ENCODE peak calls at places on chromosomes 7 and 10, in four cellular contexts. S, Y, N and X are unnamed samples.

GRCh38 chr7:46363688-46364087 is 442.6 kb upstream of the IGFBP3 start:
- DNase-seq in S (no peak), Y (no peak), N (no peak), X (no peak)

GRCh38 chr7:138097064-138097741 is 20.9 kb downstream of the AKR1D1 start:
- DNase-seq in S (no peak), Y (no peak), N (no peak), X (no peak)

GRCh38 chr10:111281516-111281915 is 204.7 kb downstream of the ADRA2A start:
- DNase-seq in S (no peak), Y (no peak), N (no peak), X (peak; percentile 13)

GRCh38 chr7:151518105-151518780 is 1.5 kb downstream of the RHEB start:
- DNase-seq in S (peak; percentile 73), Y (peak; percentile 73), N (peak; percentile 85), X (no peak)

GRCh38 chr10:102615361-102615760 is 28.9 kb upstream of the TRIM8 start:
- DNase-seq in S (no peak), Y (no peak), N (peak; percentile 73), X (no peak)

GRCh38 chr10:129963831-129964501 is at the start of gene EBF3:
- DNase-seq in S (peak; percentile 97), Y (peak; percentile 65), N (peak; percentile 95), X (peak; percentile 89)

GRCh38 chr7:8063706-8064297 is 95.2 kb downstream of the GLCCI1 start:
- DNase-seq in S (no peak), Y (no peak), N (no peak), X (no peak)

GRCh38 chr10:101301111-101301731 is 52.7 kb upstream of the BTRC start:
- DNase-seq in S (no peak), Y (peak; percentile 27), N (peak; percentile 79), X (no peak)

GRCh38 chr10:121823993-121824463 is 103.8 kb downstream of the ATE1 start:
- DNase-seq in S (peak; percentile 9), Y (no peak), N (no peak), X (no peak)

GRCh38 chr10:114704720-114705119 is 46.6 kb upstream of the ABLIM1 start:
- DNase-seq in S (no peak), Y (no peak), N (no peak), X (no peak)

GRCh38 chr7:125122225-125122624 is 192.6 kb upstream of the POT1 start:
- DNase-seq in S (no peak), Y (no peak), N (no peak), X (no peak)

GRCh38 chr7:79091011-79091410 is 362.5 kb downstream of the MAGI2 start:
- DNase-seq in S (no peak), Y (no peak), N (no peak), X (no peak)

GRCh38 chr7:77697535-77697831 is 1.2 kb downstream of the RSBN1L start:
- DNase-seq in S (peak; percentile 74), Y (no peak), N (peak; percentile 65), X (peak; percentile 26)

GRCh38 chr7:32163141-32163806 is 93.1 kb upstream of the PDE1C start:
- DNase-seq in S (peak; percentile 79), Y (no peak), N (peak; percentile 55), X (peak; percentile 23)

GRCh38 chr7:129417073-129417472 is 17.2 kb upstream of the STRIP2 start:
- DNase-seq in S (no peak), Y (no peak), N (no peak), X (no peak)

GRCh38 chr10:118484152-118484871 is 111.1 kb downstream of the PRLHR start:
- DNase-seq in S (no peak), Y (no peak), N (no peak), X (no peak)

DNA sequence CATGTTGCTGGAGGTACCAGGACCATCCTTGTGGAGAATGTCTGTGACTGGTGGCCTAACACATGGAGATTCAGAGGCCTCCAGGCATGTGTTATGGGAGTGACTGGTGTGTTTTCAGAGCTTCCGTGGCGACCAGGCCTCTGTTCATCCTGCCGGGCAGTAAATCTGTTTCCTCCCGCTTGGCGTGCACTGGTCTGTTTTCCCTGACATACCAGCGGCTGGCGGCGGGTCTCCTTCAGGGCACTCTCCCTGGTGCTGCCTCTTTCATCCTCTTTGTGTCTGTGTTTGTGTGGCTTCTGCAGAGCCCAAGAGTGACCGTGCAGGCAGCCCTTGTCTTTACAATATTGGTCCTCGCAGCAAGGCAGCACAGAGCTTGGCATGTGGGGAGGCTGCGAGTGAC is 385.1 kb upstream of the MKI67 start:
- DNase-seq in S (no peak), Y (no peak), N (no peak), X (no peak)
- H3K9me3 ChIP-seq in S (no peaks in the 10 kb centered on the region), Y (no peaks in the 10 kb centered on the region), N (no peaks in the 10 kb centered on the region), X (no peaks in the 10 kb centered on the region)

DNA sequence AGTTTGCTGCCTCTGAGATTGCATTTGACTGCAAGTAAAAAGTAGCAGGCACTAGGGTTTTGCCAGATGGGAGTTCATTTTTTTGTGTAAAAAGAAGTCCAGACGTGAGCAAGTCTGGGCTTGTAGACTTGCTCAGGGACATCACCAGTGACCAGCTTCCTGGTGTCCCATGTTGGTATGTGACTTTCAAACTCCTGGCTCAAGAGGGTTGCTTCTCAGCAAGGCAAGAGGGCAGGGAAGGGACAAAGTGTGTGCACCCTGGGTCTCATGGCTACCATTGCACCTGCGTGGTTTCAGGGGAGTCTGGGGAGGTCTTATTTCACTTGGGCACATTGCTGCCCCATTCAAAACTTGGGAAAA is 79.3 kb upstream of the ZNF716 start:
- DNase-seq in S (no peak), Y (no peak), N (no peak), X (no peak)
- H3K9me3 ChIP-seq in S (no peaks in the 10 kb centered on the region), Y (no peaks in the 10 kb centered on the region), N (no peaks in the 10 kb centered on the region), X (no peaks in the 10 kb centered on the region)

DNA sequence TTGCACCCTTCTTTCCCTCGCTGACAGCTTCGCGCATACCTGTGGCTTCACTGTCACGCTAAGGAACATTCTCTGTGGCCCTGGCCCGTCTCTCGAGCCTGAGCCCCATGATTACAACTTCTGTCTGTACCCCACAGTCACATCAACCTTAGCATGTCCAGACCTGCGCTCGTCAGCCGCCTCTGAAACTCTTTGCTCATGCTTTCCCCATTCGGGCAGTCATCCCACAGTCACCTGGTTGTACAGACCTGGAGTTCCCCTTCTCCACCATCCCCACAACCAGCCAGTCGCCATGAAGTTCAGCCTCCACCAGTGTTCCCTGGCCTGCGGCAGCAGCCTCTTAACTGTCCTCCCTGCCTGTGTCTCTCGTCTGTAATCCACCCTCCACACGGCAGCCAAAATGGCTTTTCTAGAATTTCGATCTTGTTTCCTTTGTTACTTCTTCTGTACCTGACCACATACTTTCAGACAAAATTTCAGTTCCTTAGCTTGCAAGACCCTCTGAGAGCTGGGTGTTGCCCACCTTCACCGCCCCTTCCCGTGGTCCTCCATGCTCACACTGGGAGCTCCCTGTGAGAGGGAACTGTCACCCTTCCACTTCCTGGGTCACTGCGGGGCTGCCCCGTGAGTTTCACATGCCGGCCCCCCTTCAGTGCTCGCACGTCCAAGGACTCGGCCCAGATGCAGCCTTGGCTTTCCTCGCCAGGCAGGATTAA is 229.2 kb downstream of the CELF2 start:
- DNase-seq in S (no peak), Y (no peak), N (no peak), X (no peak)
- H3K9me3 ChIP-seq in S (no peaks in the 10 kb centered on the region), Y (no peaks in the 10 kb centered on the region), N (no peaks in the 10 kb centered on the region), X (no peaks in the 10 kb centered on the region)

DNA sequence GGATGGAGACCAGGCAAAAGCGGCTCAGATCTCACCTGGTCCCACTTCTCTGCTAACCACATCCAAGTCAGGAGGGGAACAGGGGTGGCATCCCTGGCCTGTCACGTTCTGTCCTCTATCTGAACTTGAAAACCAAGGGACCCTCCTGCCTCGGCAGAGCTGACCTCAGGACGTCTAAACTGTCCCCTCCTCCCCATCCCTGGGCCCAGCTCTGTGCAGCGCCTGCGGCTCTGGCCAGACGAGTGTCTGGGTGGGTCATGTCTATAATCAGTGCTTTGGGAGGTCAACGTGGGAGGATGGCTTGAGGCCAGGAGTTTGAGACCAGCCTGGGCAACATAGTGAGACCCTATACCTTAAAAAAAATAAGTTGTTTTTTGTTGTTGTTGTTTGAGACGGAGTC is 70.0 kb upstream of the ZNF479 start:
- DNase-seq in S (no peak), Y (no peak), N (no peak), X (no peak)
- H3K9me3 ChIP-seq in S (peaks cover 2% of the 10 kb centered on the region), Y (no peaks in the 10 kb centered on the region), N (peaks cover 4% of the 10 kb centered on the region), X (no peaks in the 10 kb centered on the region)

GRCh38 chr7:48971173-48971572 is 46.8 kb downstream of the CDC14C start:
- DNase-seq in S (no peak), Y (no peak), N (no peak), X (no peak)
- H3K9me3 ChIP-seq in S (no peaks in the 10 kb centered on the region), Y (no peaks in the 10 kb centered on the region), N (no peaks in the 10 kb centered on the region), X (no peaks in the 10 kb centered on the region)

GRCh38 chr7:55148992-55149391 is 130.2 kb downstream of the EGFR start:
- DNase-seq in S (no peak), Y (no peak), N (no peak), X (no peak)
- H3K9me3 ChIP-seq in S (no peaks in the 10 kb centered on the region), Y (no peaks in the 10 kb centered on the region), N (no peaks in the 10 kb centered on the region), X (no peaks in the 10 kb centered on the region)

DNA sequence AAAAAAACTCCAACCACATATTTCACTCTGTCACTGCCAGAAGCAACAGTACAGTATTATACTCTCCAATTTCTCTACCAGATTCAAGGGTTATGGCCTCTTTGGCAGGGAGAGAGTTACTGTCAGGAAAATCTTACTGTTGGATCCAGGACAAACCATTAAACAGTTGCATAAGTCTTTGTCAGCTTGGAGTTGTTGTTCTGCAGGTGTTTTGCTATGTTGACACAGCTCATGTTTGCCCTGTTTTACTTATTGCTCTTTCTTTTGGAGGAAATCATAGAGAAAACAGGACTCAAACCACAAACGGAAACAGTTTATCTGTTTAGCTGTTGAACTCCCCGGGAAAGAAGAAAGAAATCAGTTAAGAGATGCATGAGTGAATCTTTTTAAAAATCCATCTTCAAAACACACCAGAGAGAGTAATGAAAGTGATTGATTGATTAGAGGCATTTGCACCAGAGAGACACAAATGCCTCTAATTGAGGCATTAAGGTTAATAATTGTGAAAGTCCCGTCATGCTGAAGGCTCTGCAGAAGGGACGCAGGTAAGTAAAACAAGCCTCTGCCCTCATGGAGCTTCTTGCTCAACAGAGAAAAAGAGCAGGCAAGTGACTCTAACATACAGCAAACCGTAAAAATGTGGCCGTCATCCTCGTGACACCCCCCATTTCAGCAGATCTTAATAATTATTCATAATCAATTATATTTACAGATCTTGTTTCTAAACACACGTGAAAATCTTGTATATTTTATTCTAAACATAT is 38.7 kb upstream of the ARHGAP21 start:
- DNase-seq in S (no peak), Y (no peak), N (no peak), X (no peak)
- H3K9me3 ChIP-seq in S (no peaks in the 10 kb centered on the region), Y (no peaks in the 10 kb centered on the region), N (no peaks in the 10 kb centered on the region), X (no peaks in the 10 kb centered on the region)

GRCh38 chr10:132600416-132600815 is 62.8 kb downstream of the INPP5A start:
- DNase-seq in S (no peak), Y (no peak), N (no peak), X (no peak)

GRCh38 chr10:132599712-132600111 is 62.1 kb downstream of the INPP5A start:
- DNase-seq in S (no peak), Y (no peak), N (no peak), X (no peak)

GRCh38 chr10:132602610-132603009 is 65.0 kb downstream of the INPP5A start:
- DNase-seq in S (no peak), Y (no peak), N (no peak), X (no peak)

GRCh38 chr10:132603851-132604533 is 66.4 kb downstream of the INPP5A start:
- DNase-seq in S (no peak), Y (no peak), N (no peak), X (no peak)

DNA sequence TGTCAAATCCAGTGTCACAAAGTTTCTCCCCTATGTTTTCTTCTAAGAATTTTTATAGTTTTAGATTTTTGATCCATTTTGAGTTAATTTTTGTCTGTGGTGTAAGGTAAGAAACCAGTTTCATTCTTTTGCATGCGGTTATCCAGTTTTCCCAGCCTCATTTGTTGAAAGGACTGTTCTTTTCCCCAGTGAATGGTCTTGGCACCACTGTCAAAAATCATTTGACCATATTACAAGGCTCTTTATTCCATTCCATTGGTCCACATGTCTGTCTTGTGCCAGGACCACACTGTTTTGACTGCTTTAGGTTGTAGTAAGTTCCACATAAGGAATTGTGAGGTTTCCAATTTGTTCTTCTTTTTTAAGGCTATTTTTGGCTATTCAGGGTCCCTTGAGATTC is 64.0 kb downstream of the INPP5A start:
- DNase-seq in S (no peak), Y (no peak), N (no peak), X (no peak)
- H3K9me3 ChIP-seq in S (no peaks in the 10 kb centered on the region), Y (no peaks in the 10 kb centered on the region), N (no peaks in the 10 kb centered on the region), X (no peaks in the 10 kb centered on the region)